ENCODE peak calls at places on chromosome 16, in six cellular contexts. Q is GM20000; J is stimulated activated naive CD4-positive, alpha-beta T cell; V is central memory CD8-positive, alpha-beta T cell; E is T-helper 1 cell; S is cardiac muscle cell. C is an unnamed sample.

GRCh38 chr16:15597135-15597534 is 45.8 kb downstream of the MARF1 start:
- DNase-seq in Q (no peak), J (no peak), V (no peak), E (no peak), S (no peak), C (no peak)

GRCh38 chr16:25219070-25219737 is 2.5 kb downstream of the AQP8 start:
- DNase-seq in Q (no peak), J (no peak), V (no peak), E (no peak), S (no peak), C (no peak)

GRCh38 chr16:22008215-22009142 is 568 bp downstream of the MOSMO start:
- DNase-seq in Q (no peak), J (peak), V (no peak), E (no peak), S (no peak), C (no peak)

GRCh38 chr16:1691276-1691675 is 13.2 kb downstream of the JPT2 start:
- DNase-seq in Q (no peak), J (no peak), V (no peak), E (no peak), S (peak), C (no peak)

GRCh38 chr16:67246081-67246944 is 968 bp downstream of the FHOD1 start:
- DNase-seq in Q (peak), J (peak), V (no peak), E (peak), S (peak), C (no peak)

GRCh38 chr16:69833791-69834282 is 71.7 kb downstream of the WWP2 start:
- DNase-seq in Q (no peak), J (no peak), V (no peak), E (no peak), S (no peak), C (no peak)

GRCh38 chr16:58393138-58393504 is 850 bp downstream of the GINS3 start:
- DNase-seq in Q (peak), J (no peak), V (no peak), E (no peak), S (peak), C (no peak)

GRCh38 chr16:15827709-15828343 is 29.0 kb downstream of the MYH11 start:
- DNase-seq in Q (no peak), J (no peak), V (no peak), E (no peak), S (no peak), C (no peak)

GRCh38 chr16:14362774-14363371 is 267.2 kb downstream of the PARN start:
- DNase-seq in Q (no peak), J (no peak), V (no peak), E (no peak), S (no peak), C (peak)

GRCh38 chr16:89120921-89121351 is 27.3 kb downstream of the ACSF3 start:
- DNase-seq in Q (no peak), J (no peak), V (no peak), E (no peak), S (no peak), C (no peak)

GRCh38 chr16:75471723-75472634 is 7.5 kb upstream of the TMEM170A start:
- DNase-seq in Q (peak), J (peak), V (peak), E (no peak), S (peak), C (no peak)

GRCh38 chr16:76535-77272 is 1.3 kb upstream of the MPG start:
- DNase-seq in Q (peak), J (no peak), V (no peak), E (no peak), S (peak), C (no peak)

GRCh38 chr16:46897471-46897870 is 13.3 kb downstream of the GPT2 start:
- DNase-seq in Q (no peak), J (no peak), V (no peak), E (no peak), S (no peak), C (no peak)

GRCh38 chr16:14492614-14493013 is 137.4 kb downstream of the PARN start:
- DNase-seq in Q (no peak), J (no peak), V (no peak), E (no peak), S (no peak), C (no peak)

GRCh38 chr16:66087308-66087707 is 279.2 kb upstream of the CDH5 start:
- DNase-seq in Q (no peak), J (no peak), V (no peak), E (no peak), S (no peak), C (no peak)

GRCh38 chr16:86692476-86692875 is 114.1 kb downstream of the FOXL1 start:
- DNase-seq in Q (no peak), J (no peak), V (no peak), E (no peak), S (no peak), C (no peak)

GRCh38 chr16:73080931-73081330 is 33.0 kb upstream of the ZFHX3 start:
- DNase-seq in Q (no peak), J (no peak), V (no peak), E (no peak), S (no peak), C (no peak)

C was measured in anterior cingulate cortex.